ENCODE peak calls at places on chromosome 2, in five cellular contexts. Z is coronary artery, B is RWPE1, S is psoas muscle, G is AG04450. X is an unnamed sample.

GRCh38 chr2:172464340-172465129 is 37.1 kb downstream of the ITGA6 start:
- DNase-seq in Z (no peak), B (no peak), S (no peak), G (no peak), X (peak; percentile 75)

GRCh38 chr2:191041418-191042161 is 27.6 kb upstream of the STAT1 start:
- DNase-seq in Z (no peak), B (peak; percentile 65), S (no peak), G (no peak), X (no peak)

GRCh38 chr2:159326569-159327255 is 40.2 kb upstream of the WDSUB1 start:
- DNase-seq in Z (no peak), B (peak; percentile 11), S (peak; percentile 11), G (no peak), X (no peak)

GRCh38 chr2:176592230-176592629 is 323.0 kb downstream of the MTX2 start:
- DNase-seq in Z (no peak), B (no peak), S (no peak), G (no peak), X (no peak)

GRCh38 chr2:162457487-162457886 is 113.6 kb downstream of the GCA start:
- DNase-seq in Z (no peak), B (no peak), S (no peak), G (no peak), X (no peak)

GRCh38 chr2:184597571-184597980 is 753 bp upstream of the ZNF804A start:
- DNase-seq in Z (no peak), B (peak; percentile 2), S (no peak), G (no peak), X (no peak)

GRCh38 chr2:195861821-195862220 is 204.8 kb downstream of the SLC39A10 start:
- DNase-seq in Z (no peak), B (no peak), S (no peak), G (peak; percentile 50), X (no peak)

GRCh38 chr2:174176898-174177297 is 71.4 kb downstream of the OLA1 start:
- DNase-seq in Z (no peak), B (peak; percentile 52), S (no peak), G (no peak), X (peak; percentile 66)

GRCh38 chr2:55877101-55877500 is 46.5 kb downstream of the EFEMP1 start:
- DNase-seq in Z (no peak), B (no peak), S (no peak), G (no peak), X (no peak)

GRCh38 chr2:177708660-177709328 is 316.2 kb downstream of the AGPS start:
- DNase-seq in Z (no peak), B (no peak), S (no peak), G (no peak), X (no peak)

GRCh38 chr2:201470821-201471731 is 19.5 kb downstream of the STRADB start:
- DNase-seq in Z (no peak), B (no peak), S (no peak), G (no peak), X (no peak)

GRCh38 chr2:189129971-189130370 is 49.6 kb downstream of the COL5A2 start:
- DNase-seq in Z (no peak), B (no peak), S (no peak), G (peak; percentile 61), X (no peak)

GRCh38 chr2:58638256-58638795 is 397.2 kb upstream of the FANCL start:
- DNase-seq in Z (no peak), B (peak; percentile 8), S (no peak), G (no peak), X (no peak)

GRCh38 chr2:10903861-10904210 is 7.9 kb upstream of the KCNF1 start:
- DNase-seq in Z (no peak), B (no peak), S (no peak), G (no peak), X (no peak)

GRCh38 chr2:73983322-73984202 is 1.1 kb upstream of the TET3 start:
- DNase-seq in Z (no peak), B (peak; percentile 89), S (no peak), G (no peak), X (peak; percentile 99)

GRCh38 chr2:113922335-113922734 is 32.4 kb downstream of the ACTR3 start:
- DNase-seq in Z (no peak), B (no peak), S (no peak), G (no peak), X (no peak)

GRCh38 chr2:109457811-109458210 is 156.0 kb downstream of the SEPTIN10 start:
- DNase-seq in Z (peak; percentile 87), B (no peak), S (no peak), G (no peak), X (no peak)
- H3K27ac ChIP-seq in Z (peak overlapping the region; percentile 91), B (no peak overlapping the region), S (no peak overlapping the region), G (no peak overlapping the region), X (no peak overlapping the region)

DNA sequence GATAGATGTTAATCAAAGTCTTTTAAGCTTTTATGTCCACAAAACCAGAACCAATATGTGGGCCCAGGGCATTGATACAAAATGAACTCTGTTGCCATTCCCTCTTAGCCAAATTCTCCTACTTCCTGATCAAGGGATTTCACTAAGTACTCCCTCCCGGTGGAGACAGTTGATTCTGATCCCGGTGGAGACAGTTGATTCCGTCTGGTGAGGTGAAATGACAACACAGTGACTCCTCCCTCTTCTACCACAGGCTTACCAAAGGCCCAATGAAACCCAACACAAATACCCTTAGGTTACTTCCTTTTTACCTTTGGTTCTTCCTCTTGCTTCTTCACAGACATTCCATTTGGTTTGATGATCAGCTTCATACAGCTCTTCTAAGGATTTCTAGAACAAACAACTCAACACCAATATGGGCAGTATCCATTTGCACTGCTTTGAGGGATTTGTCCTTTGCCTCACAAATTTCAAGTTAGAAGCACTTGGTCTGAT is 153.8 kb downstream of the IKZF2 start:
- DNase-seq in Z (no peak), B (no peak), S (no peak), G (no peak), X (no peak)
- H3K27ac ChIP-seq in Z (no peak overlapping the region), B (no peak overlapping the region), S (no peak overlapping the region), G (no peak overlapping the region), X (no peak overlapping the region)

GRCh38 chr2:15827001-15827400 is 113.3 kb upstream of the MYCN start:
- DNase-seq in Z (no peak), B (no peak), S (no peak), G (no peak), X (no peak)
- H3K27ac ChIP-seq in Z (no peak overlapping the region), B (no peak overlapping the region), S (no peak overlapping the region), G (no peak overlapping the region), X (no peak overlapping the region)

GRCh38 chr2:38074047-38074774 is 1.7 kb downstream of the CYP1B1 start:
- DNase-seq in Z (no peak), B (no peak), S (peak; percentile 19), G (no peak), X (no peak)
- H3K27ac ChIP-seq in Z (peak overlapping the region; percentile 85), B (peak overlapping the region; percentile 98), S (peak overlapping the region; percentile 77), G (no peak overlapping the region), X (no peak overlapping the region)

GRCh38 chr2:240232961-240233890 is 92.8 kb upstream of the OTOS start:
- DNase-seq in Z (peak; percentile 89), B (peak; percentile 98), S (peak; percentile 89), G (no peak), X (peak; percentile 68)

GRCh38 chr2:240235149-240235803 is 94.8 kb upstream of the OTOS start:
- DNase-seq in Z (peak; percentile 65), B (no peak), S (no peak), G (no peak), X (no peak)

GRCh38 chr2:240232264-240232915 is 91.9 kb upstream of the OTOS start:
- DNase-seq in Z (no peak), B (no peak), S (no peak), G (no peak), X (no peak)

GRCh38 chr2:240234503-240234951 is 94.1 kb upstream of the OTOS start:
- DNase-seq in Z (peak; percentile 70), B (no peak), S (no peak), G (no peak), X (no peak)

GRCh38 chr2:240233891-240234502 is 93.5 kb upstream of the OTOS start:
- DNase-seq in Z (peak; percentile 72), B (no peak), S (no peak), G (no peak), X (no peak)
- H3K27ac ChIP-seq in Z (peak overlapping the region; percentile 76), B (peak overlapping the region; percentile 71), S (peak overlapping the region; percentile 93), G (no peak overlapping the region), X (no peak overlapping the region)